ENCODE peak calls at places on chromosomes 11 and 22, in four cellular contexts. One of them, this sample, is unnamed.

GRCh38 chr11:45110562-45110961 is 35.9 kb upstream of the PRDM11 start:
- DNase-seq in AG20443: peak
- DNase-seq in brain pericyte: no peak
- DNase-seq in activated CD8-positive, alpha-beta memory T cell treated with anti-CD3 and anti-CD28 coated beads for 4 hours: no peak
- DNase-seq in this sample: peak

GRCh38 chr11:118609380-118610219 is 2.2 kb downstream of the PHLDB1 start:
- DNase-seq in brain pericyte: no peak
- DNase-seq in AG20443: no peak
- DNase-seq in activated CD8-positive, alpha-beta memory T cell treated with anti-CD3 and anti-CD28 coated beads for 4 hours: no peak
- DNase-seq in this sample: no peak

GRCh38 chr22:37566903-37567798 is 6.9 kb downstream of the CDC42EP1 start:
- DNase-seq in activated CD8-positive, alpha-beta memory T cell treated with anti-CD3 and anti-CD28 coated beads for 4 hours: peak
- DNase-seq in AG20443: peak
- DNase-seq in brain pericyte: no peak
- DNase-seq in this sample: no peak

GRCh38 chr11:72831521-72832300 is 17.5 kb downstream of the ATG16L2 start:
- DNase-seq in activated CD8-positive, alpha-beta memory T cell treated with anti-CD3 and anti-CD28 coated beads for 4 hours: no peak
- DNase-seq in brain pericyte: no peak
- DNase-seq in AG20443: peak
- DNase-seq in this sample: no peak

GRCh38 chr22:42792909-42793847 is 63.9 kb downstream of the ARFGAP3 start:
- DNase-seq in AG20443: no peak
- DNase-seq in brain pericyte: no peak
- DNase-seq in activated CD8-positive, alpha-beta memory T cell treated with anti-CD3 and anti-CD28 coated beads for 4 hours: no peak
- DNase-seq in this sample: no peak

GRCh38 chr11:61650781-61651571 is 29.2 kb upstream of the DAGLA start:
- DNase-seq in activated CD8-positive, alpha-beta memory T cell treated with anti-CD3 and anti-CD28 coated beads for 4 hours: no peak
- DNase-seq in AG20443: no peak
- DNase-seq in brain pericyte: no peak
- DNase-seq in this sample: no peak

GRCh38 chr22:41683616-41684015 is 5.1 kb downstream of the SNU13 start:
- DNase-seq in activated CD8-positive, alpha-beta memory T cell treated with anti-CD3 and anti-CD28 coated beads for 4 hours: no peak
- DNase-seq in AG20443: no peak
- DNase-seq in brain pericyte: no peak
- DNase-seq in this sample: no peak

GRCh38 chr11:125690006-125690405 is 9.4 kb upstream of the ACRV1 start:
- DNase-seq in AG20443: no peak
- DNase-seq in brain pericyte: no peak
- DNase-seq in activated CD8-positive, alpha-beta memory T cell treated with anti-CD3 and anti-CD28 coated beads for 4 hours: no peak
- DNase-seq in this sample: no peak

GRCh38 chr22:47133263-47133662 is 370.8 kb downstream of the TBC1D22A start:
- DNase-seq in AG20443: peak
- DNase-seq in brain pericyte: no peak
- DNase-seq in activated CD8-positive, alpha-beta memory T cell treated with anti-CD3 and anti-CD28 coated beads for 4 hours: no peak
- DNase-seq in this sample: no peak

GRCh38 chr22:43230983-43231723 is 44.2 kb upstream of the TTLL12 start:
- DNase-seq in activated CD8-positive, alpha-beta memory T cell treated with anti-CD3 and anti-CD28 coated beads for 4 hours: peak
- DNase-seq in AG20443: peak
- DNase-seq in brain pericyte: no peak
- DNase-seq in this sample: no peak

This sample was measured in smooth muscle cell of the brain vasculature.